ENCODE peak calls at places on chromosomes 3 and 15, in eight cellular contexts. K, O, N, Y, F, X, E and U are unnamed samples.

GRCh38 chr15:81221449-81221848 is 24.8 kb downstream of the IL16 start:
- DNase-seq in Y (no peak), K (no peak), O (peak), N (no peak), E (no peak), X (peak), F (no peak), U (no peak)

GRCh38 chr3:155745795-155746550 is 1.1 kb upstream of the PLCH1 start:
- DNase-seq in K (peak), O (no peak), E (no peak), N (no peak), X (peak), F (no peak), Y (peak), U (no peak)

GRCh38 chr3:24154003-24154695 is 209.1 kb downstream of the NR1D2 start:
- DNase-seq in K (no peak), F (no peak), X (peak), N (no peak), Y (no peak), O (no peak), E (no peak), U (peak)

GRCh38 chr15:76252249-76252648 is 59.0 kb downstream of the ETFA start:
- DNase-seq in N (no peak), Y (no peak), O (no peak), F (no peak), K (no peak), E (no peak), X (no peak), U (no peak)

GRCh38 chr15:55552461-55552860 is 35.7 kb downstream of the PYGO1 start:
- DNase-seq in N (no peak), F (no peak), O (no peak), E (no peak), Y (no peak), X (no peak), K (no peak), U (no peak)

GRCh38 chr15:68383161-68384074 is 48.5 kb downstream of the ITGA11 start:
- DNase-seq in O (no peak), F (peak), X (peak), Y (peak), E (peak), N (no peak), K (peak), U (peak)

GRCh38 chr15:64580696-64581407 is 120.5 kb downstream of the ZNF609 start:
- DNase-seq in F (no peak), E (no peak), X (no peak), Y (no peak), O (no peak), K (no peak), N (no peak), U (no peak)

GRCh38 chr15:59867436-59867835 is 136.7 kb upstream of the FOXB1 start:
- DNase-seq in K (no peak), E (no peak), O (no peak), X (no peak), N (no peak), F (no peak), Y (no peak), U (no peak)

GRCh38 chr15:83170474-83171165 is 37.0 kb downstream of the HDGFL3 start:
- DNase-seq in F (no peak), Y (no peak), N (no peak), X (peak), K (no peak), O (no peak), E (no peak), U (no peak)

GRCh38 chr15:69299451-69300128 is 878 bp downstream of the PAQR5 start:
- DNase-seq in N (no peak), K (no peak), Y (no peak), F (no peak), E (no peak), O (no peak), X (no peak), U (no peak)

GRCh38 chr15:60890361-60890991 is 338.6 kb downstream of the RORA start:
- DNase-seq in N (no peak), O (no peak), E (no peak), K (no peak), X (no peak), Y (no peak), F (no peak), U (no peak)

GRCh38 chr3:108178676-108179075 is 43.5 kb downstream of the IFT57 start:
- DNase-seq in N (no peak), F (no peak), X (peak), O (no peak), E (no peak), Y (no peak), K (peak), U (no peak)

GRCh38 chr3:112425382-112425781 is 73.9 kb downstream of the BTLA start:
- DNase-seq in K (no peak), N (no peak), O (no peak), F (no peak), Y (no peak), X (no peak), E (no peak), U (no peak)

GRCh38 chr3:45964139-45964538 is 20.9 kb downstream of the CXCR6 start:
- DNase-seq in F (no peak), K (no peak), N (no peak), X (no peak), O (no peak), Y (no peak), E (no peak), U (peak)

GRCh38 chr3:141684758-141685157 is 53.3 kb upstream of the RNF7 start:
- DNase-seq in Y (no peak), K (no peak), F (no peak), O (no peak), E (no peak), N (no peak), X (no peak), U (no peak)

GRCh38 chr3:4740397-4741105 is 238.7 kb upstream of the BHLHE40 start:
- DNase-seq in N (no peak), Y (no peak), O (no peak), E (peak), X (no peak), F (no peak), K (peak), U (no peak)

GRCh38 chr15:30953731-30954378 is 37.6 kb downstream of the MTMR10 start:
- DNase-seq in Y (no peak), E (no peak), O (peak), X (peak), F (no peak), N (peak), K (peak), U (no peak)

GRCh38 chr3:114608293-114608692 is 314.5 kb downstream of the TIGIT start:
- DNase-seq in K (no peak), Y (no peak), E (no peak), N (peak), O (no peak), F (no peak), X (peak), U (no peak)

GRCh38 chr3:192237992-192238608 is 489.2 kb downstream of the FGF12 start:
- DNase-seq in Y (no peak), O (no peak), F (peak), X (no peak), E (no peak), K (no peak), N (no peak), U (no peak)

GRCh38 chr3:48232232-48232631 is 8.7 kb upstream of the ZNF589 start:
- DNase-seq in E (no peak), K (no peak), N (no peak), F (no peak), O (no peak), X (no peak), Y (no peak), U (no peak)

GRCh38 chr15:101376615-101377395 is 81.8 kb upstream of the SNRPA1 start:
- DNase-seq in E (no peak), O (no peak), K (no peak), Y (no peak), F (no peak), X (no peak), N (no peak), U (no peak)

GRCh38 chr3:168241156-168241555 is 145.4 kb upstream of the GOLIM4 start:
- DNase-seq in N (no peak), Y (no peak), E (no peak), O (no peak), F (no peak), K (no peak), X (no peak), U (no peak)

GRCh38 chr3:124778061-124778460 is 47.8 kb downstream of the UMPS start:
- DNase-seq in N (no peak), F (no peak), O (no peak), X (no peak), Y (no peak), K (peak), E (no peak), U (no peak)

GRCh38 chr15:52257734-52258062 is 37.9 kb downstream of the MYO5C start:
- DNase-seq in O (no peak), F (no peak), X (peak), Y (no peak), N (no peak), E (no peak), K (peak), U (no peak)

GRCh38 chr15:99123706-99124451 is 19.0 kb downstream of the SYNM start:
- DNase-seq in Y (peak), F (no peak), O (peak), E (peak), X (peak), K (peak), N (peak), U (no peak)

GRCh38 chr3:172155880-172156279 is 116.5 kb downstream of the FNDC3B start:
- DNase-seq in E (no peak), F (no peak), N (no peak), O (no peak), X (peak), Y (no peak), K (peak), U (no peak)

GRCh38 chr3:141373768-141374526 is 5.6 kb downstream of the ZBTB38 start:
- DNase-seq in X (peak), F (no peak), K (no peak), N (no peak), Y (no peak), E (no peak), O (no peak), U (no peak)

GRCh38 chr3:138888569-138888968 is 53.8 kb upstream of the PIK3CB start:
- DNase-seq in F (no peak), K (no peak), O (no peak), E (no peak), Y (no peak), X (no peak), N (no peak), U (no peak)

GRCh38 chr3:67329358-67329757 is 325.1 kb downstream of the SUCLG2 start:
- DNase-seq in F (no peak), N (no peak), K (no peak), E (no peak), X (no peak), Y (no peak), O (no peak), U (no peak)

GRCh38 chr3:108485146-108485545 is 25.2 kb downstream of the MYH15 start:
- DNase-seq in E (no peak), Y (no peak), F (peak), O (no peak), K (peak), N (no peak), X (no peak), U (no peak)

GRCh38 chr15:78977091-78977571 is 32.3 kb upstream of the CTSH start:
- DNase-seq in N (no peak), E (no peak), X (no peak), O (no peak), Y (no peak), F (peak), K (no peak), U (peak)

GRCh38 chr3:9914011-9914410 is 2.9 kb upstream of the IL17RC start:
- DNase-seq in Y (no peak), X (no peak), O (no peak), K (no peak), E (no peak), N (no peak), F (peak), U (no peak)

GRCh38 chr3:194270627-194271458 is 80.3 kb downstream of the CPN2 start:
- DNase-seq in Y (peak), K (no peak), X (peak), E (peak), O (peak), N (no peak), F (no peak), U (no peak)

GRCh38 chr15:41474436-41474835 is 19.2 kb upstream of the ITPKA start:
- DNase-seq in O (no peak), E (no peak), X (no peak), K (no peak), N (no peak), F (no peak), Y (peak), U (no peak)

GRCh38 chr15:71784719-71785118 is 25.6 kb upstream of the NR2E3 start:
- DNase-seq in O (no peak), Y (no peak), K (peak), N (no peak), F (no peak), E (no peak), X (no peak), U (no peak)

GRCh38 chr3:28317438-28318022 is 31.0 kb upstream of the ZCWPW2 start:
- DNase-seq in Y (peak), F (peak), N (no peak), O (no peak), K (peak), E (no peak), X (peak), U (peak)

GRCh38 chr15:61382927-61383326 is 153.8 kb upstream of the RORA start:
- DNase-seq in X (peak), E (no peak), K (no peak), O (no peak), Y (no peak), F (peak), N (peak), U (no peak)

GRCh38 chr3:61464785-61465184 is 96.6 kb upstream of the PTPRG start:
- DNase-seq in X (no peak), E (no peak), F (no peak), N (no peak), K (no peak), O (no peak), Y (no peak), U (no peak)

GRCh38 chr3:134364936-134365765 is 9.1 kb downstream of the AMOTL2 start:
- DNase-seq in X (peak), F (no peak), E (peak), K (peak), N (no peak), Y (no peak), O (no peak), U (no peak)
- H3K4me3 ChIP-seq in X (no peak), F (no peak), E (peak), K (no peak), N (no peak), Y (no peak), O (no peak), U (no peak)

DNA sequence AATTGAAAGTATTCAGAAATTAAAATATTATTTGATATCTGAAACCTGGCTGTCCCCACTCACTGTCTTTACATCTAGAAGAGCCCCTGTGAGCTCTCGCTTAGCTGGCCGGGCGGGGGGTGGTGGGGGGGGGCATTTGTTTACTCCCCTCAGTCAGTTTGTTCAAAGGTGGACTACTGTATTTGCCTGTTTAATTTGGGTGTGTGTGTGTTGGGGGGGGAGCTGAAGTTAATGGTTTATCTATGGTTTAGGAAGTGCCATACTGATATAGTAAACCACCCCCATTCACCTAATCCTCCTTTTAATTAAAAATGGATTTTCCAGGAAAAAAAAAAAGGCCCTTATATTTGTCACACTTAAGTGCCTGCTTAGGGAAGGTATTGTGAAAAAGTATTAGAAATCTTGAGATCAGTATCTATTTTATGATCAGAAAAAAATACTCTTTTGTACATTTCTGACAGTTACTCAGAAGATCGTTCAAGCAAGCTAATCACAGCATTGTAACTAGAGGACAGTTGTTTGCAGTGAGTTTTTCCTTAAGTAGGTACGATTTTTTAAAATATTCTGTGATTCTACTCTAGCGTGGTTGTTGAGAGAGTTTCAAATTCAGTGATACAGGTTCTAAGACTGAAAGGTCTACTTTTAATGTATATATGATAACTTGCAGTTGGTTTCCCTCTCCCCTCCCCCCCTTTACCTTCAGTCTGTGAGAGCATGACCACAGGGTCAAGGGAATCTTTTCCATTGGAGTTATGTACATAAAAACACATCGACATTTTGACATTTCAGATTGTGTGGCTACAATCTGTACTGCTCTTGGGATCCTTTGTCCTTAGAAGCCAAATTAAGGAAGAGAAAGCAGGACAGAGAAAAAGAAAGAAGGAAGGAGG is 8.5 kb downstream of the NR2F2 start:
- DNase-seq in K (peak), E (no peak), X (no peak), Y (peak), O (no peak), N (no peak), F (no peak), U (no peak)
- H3K4me3 ChIP-seq in K (peak), E (peak), X (peak), Y (no peak), O (peak), N (peak), F (no peak), U (no peak)

DNA sequence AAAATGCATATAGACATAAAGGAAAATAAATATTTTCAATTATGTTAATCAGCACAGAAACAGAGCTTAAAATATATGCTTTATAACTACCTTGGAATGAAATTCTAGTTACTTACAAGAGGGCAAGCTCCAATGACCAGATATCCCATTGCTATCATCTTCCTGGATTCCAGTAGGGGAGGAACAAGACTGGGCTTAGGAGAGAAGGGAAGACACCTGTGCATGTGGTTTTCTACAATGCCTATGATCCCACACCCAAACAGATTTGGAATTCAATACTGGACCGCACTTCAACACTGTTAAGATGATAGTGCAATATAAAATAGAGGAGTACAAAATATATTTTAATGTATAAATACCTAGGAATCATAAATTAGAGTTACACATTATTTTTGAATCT is 79.6 kb downstream of the ARPP21 start:
- DNase-seq in N (no peak), Y (no peak), F (no peak), O (no peak), E (no peak), K (no peak), X (no peak), U (no peak)
- H3K4me3 ChIP-seq in N (no peak), Y (no peak), F (no peak), O (no peak), E (no peak), K (no peak), X (no peak), U (no peak)

DNA sequence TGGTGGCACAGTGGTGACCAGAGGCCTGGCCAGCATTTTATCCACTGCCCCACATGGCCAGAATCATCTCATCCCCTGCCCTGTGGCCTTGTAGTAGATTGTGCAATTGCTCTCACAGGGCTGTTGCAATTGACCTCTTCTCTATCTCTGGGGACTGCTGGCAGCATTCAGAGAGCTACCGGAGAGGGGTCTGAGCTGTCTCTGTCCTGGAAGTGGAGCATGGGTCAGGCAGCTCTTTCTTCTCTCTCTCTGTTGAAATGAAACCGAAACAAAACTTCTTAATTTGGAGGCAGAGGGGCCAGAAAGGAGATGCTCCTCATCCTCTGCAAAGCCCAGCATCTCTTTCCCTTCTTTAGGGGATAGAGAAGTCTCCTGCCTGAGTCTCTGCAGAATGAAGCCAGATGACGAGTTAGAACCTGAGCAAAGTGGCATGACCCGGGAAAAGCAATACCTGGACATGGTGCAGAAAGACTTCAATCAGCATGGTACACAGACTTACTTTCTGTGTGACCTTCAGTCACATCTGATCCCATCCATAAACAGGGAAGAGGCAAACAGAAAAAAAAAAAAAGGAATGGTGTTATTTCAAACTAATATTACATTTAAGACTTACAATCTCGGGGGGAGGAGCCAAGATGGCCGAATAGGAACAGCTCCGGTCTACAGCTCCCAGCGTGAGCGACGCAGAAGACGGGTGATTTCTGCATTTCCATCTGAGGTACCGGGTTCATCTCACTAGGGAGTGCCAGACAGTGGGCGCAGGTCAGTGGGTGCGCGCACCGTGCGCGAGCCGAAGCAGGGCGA is 144.5 kb upstream of the BCL6 start:
- DNase-seq in F (no peak), X (peak), E (no peak), K (no peak), O (peak), Y (no peak), N (no peak), U (no peak)
- H3K4me3 ChIP-seq in F (peak), X (no peak), E (no peak), K (no peak), O (no peak), Y (no peak), N (no peak), U (no peak)

GRCh38 chr15:85380860-85381535 is 595 bp downstream of the AKAP13 start:
- DNase-seq in N (no peak), E (peak), O (peak), K (peak), Y (peak), F (peak), X (peak), U (no peak)
- H3K4me3 ChIP-seq in N (peak), E (peak), O (peak), K (peak), Y (peak), F (peak), X (peak), U (peak)

DNA sequence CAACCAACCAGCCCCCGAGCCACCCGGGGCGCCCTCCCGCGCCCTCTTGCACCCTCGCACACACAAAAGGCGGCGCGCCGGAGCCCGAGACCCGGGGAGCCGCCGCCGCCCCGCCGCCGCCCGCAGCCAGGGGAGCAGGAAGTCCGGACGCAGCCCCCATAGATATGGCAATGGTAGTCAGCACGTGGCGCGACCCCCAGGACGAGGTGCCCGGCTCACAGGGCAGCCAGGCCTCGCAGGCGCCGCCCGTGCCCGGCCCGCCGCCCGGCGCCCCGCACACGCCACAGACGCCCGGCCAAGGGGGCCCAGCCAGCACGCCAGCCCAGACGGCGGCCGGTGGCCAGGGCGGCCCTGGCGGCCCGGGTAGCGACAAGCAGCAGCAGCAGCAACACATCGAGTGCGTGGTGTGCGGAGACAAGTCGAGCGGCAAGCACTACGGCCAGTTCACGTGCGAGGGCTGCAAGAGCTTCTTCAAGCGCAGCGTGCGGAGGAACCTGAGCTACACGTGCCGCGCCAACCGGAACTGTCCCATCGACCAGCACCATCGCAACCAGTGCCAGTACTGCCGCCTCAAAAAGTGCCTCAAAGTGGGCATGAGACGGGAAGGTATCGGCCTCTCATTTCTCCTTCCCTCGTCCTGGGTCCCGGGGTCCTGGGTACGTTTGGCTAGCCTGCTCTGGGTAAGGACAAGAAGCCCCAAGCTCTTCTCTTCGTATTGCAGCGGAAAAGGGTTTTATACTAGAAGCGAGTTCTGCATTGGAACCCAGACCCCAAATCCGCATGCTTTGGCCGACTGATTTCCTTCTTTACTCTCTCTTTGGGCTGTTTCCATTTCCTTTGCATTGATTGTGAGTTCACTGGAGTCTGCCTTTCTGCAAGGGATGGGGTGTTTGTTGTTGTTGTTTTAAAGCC is 1.7 kb downstream of the NR2F2 start:
- DNase-seq in N (no peak), O (peak), F (no peak), E (no peak), X (peak), K (peak), Y (no peak), U (no peak)
- H3K4me3 ChIP-seq in N (peak), O (peak), F (no peak), E (peak), X (peak), K (peak), Y (peak), U (no peak)